ENCODE peak calls at places on chromosomes 13 and 19, in nine cellular contexts. P is A549; Q is GM12878; D is stimulated activated CD8-positive, alpha-beta memory T cell treated with anti-CD3 and anti-CD28 coated beads, Interleukin-4, amount 100 ng/mL, for 1 hour; H is RCC 7860; Y is AG10803; V is effector memory CD8-positive, alpha-beta T cell; U is NCI-H524 treated with DMSO at 0.1 percent for 48 hours; J is D341Med. T is an unnamed sample.

GRCh38 chr13:114124921-114125320 is 7.5 kb downstream of the RASA3 start:
- DNase-seq in P (no peak), Q (no peak), D (peak), H (peak), Y (peak), V (peak), U (no peak), J (no peak), T (no peak)

GRCh38 chr19:2587001-2587719 is 111.2 kb downstream of the GADD45B start:
- DNase-seq in P (no peak), Q (no peak), D (no peak), H (no peak), Y (no peak), V (no peak), U (no peak), J (no peak), T (no peak)

GRCh38 chr13:38979891-38980627 is 10.6 kb downstream of the STOML3 start:
- DNase-seq in P (no peak), Q (no peak), D (no peak), H (no peak), Y (peak), V (no peak), U (no peak), J (no peak), T (no peak)

GRCh38 chr19:39078436-39079200 is 5.5 kb upstream of the ACP7 start:
- DNase-seq in P (peak), Q (no peak), D (no peak), H (peak), Y (peak), V (no peak), U (no peak), J (no peak), T (no peak)

GRCh38 chr19:33678796-33679195 is 57.0 kb downstream of the CHST8 start:
- DNase-seq in P (no peak), Q (no peak), D (no peak), H (no peak), Y (no peak), V (no peak), U (peak), J (no peak), T (no peak)

GRCh38 chr13:78742659-78743058 is 83.7 kb upstream of the OBI1 start:
- DNase-seq in P (no peak), Q (no peak), D (no peak), H (no peak), Y (no peak), V (no peak), U (peak), J (no peak), T (no peak)

GRCh38 chr19:56670961-56671612 is 470 bp downstream of the ZNF835 start:
- DNase-seq in P (no peak), Q (no peak), D (no peak), H (no peak), Y (no peak), V (no peak), U (no peak), J (no peak), T (no peak)

GRCh38 chr19:5063873-5064645 is 95.1 kb downstream of the KDM4B start:
- DNase-seq in P (no peak), Q (no peak), D (no peak), H (no peak), Y (no peak), V (no peak), U (no peak), J (no peak), T (no peak)

GRCh38 chr19:3693030-3693925 is 7.0 kb downstream of the PIP5K1C start:
- DNase-seq in P (no peak), Q (no peak), D (no peak), H (no peak), Y (no peak), V (no peak), U (peak), J (peak), T (no peak)

GRCh38 chr13:35500071-35500595 is 23.6 kb upstream of the MAB21L1 start:
- DNase-seq in P (no peak), Q (no peak), D (no peak), H (no peak), Y (no peak), V (no peak), U (peak), J (no peak), T (no peak)

GRCh38 chr19:3190470-3190770 is 4.7 kb downstream of the NCLN start:
- DNase-seq in P (no peak), Q (no peak), D (no peak), H (no peak), Y (no peak), V (no peak), U (no peak), J (no peak), T (no peak)

GRCh38 chr19:17942582-17943283 is 9.9 kb downstream of the CCDC124 start:
- DNase-seq in P (no peak), Q (no peak), D (no peak), H (no peak), Y (no peak), V (no peak), U (no peak), J (no peak), T (peak)

GRCh38 chr13:87777395-87777794 is 106.2 kb downstream of the SLITRK5 start:
- DNase-seq in P (peak), Q (no peak), D (no peak), H (no peak), Y (no peak), V (no peak), U (no peak), J (no peak), T (no peak)

GRCh38 chr13:45747071-45747470 is 45.0 kb downstream of the CBY2 start:
- DNase-seq in P (no peak), Q (no peak), D (no peak), H (no peak), Y (no peak), V (no peak), U (no peak), J (no peak), T (no peak)

GRCh38 chr19:29941828-29942403 is at the start of gene URI1:
- DNase-seq in P (peak), Q (no peak), D (peak), H (peak), Y (peak), V (peak), U (peak), J (peak), T (peak)

GRCh38 chr19:5637971-5638370 is 15.1 kb downstream of the SAFB start:
- DNase-seq in P (no peak), Q (no peak), D (no peak), H (no peak), Y (peak), V (no peak), U (no peak), J (no peak), T (no peak)

GRCh38 chr13:92913840-92914239 is 312.8 kb upstream of the GPC6 start:
- DNase-seq in P (no peak), Q (no peak), D (no peak), H (no peak), Y (no peak), V (no peak), U (no peak), J (no peak), T (no peak)

GRCh38 chr19:18781885-18782527 is 9.1 kb downstream of the COMP start:
- DNase-seq in P (no peak), Q (no peak), D (no peak), H (no peak), Y (no peak), V (no peak), U (no peak), J (no peak), T (no peak)

GRCh38 chr19:51329411-51329810 is 12.5 kb downstream of the VSIG10L start:
- DNase-seq in P (no peak), Q (no peak), D (no peak), H (no peak), Y (no peak), V (no peak), U (no peak), J (no peak), T (no peak)

GRCh38 chr19:47613165-47614146 is 4.5 kb downstream of the BICRA start:
- DNase-seq in P (no peak), Q (no peak), D (no peak), H (no peak), Y (peak), V (no peak), U (no peak), J (no peak), T (peak)

GRCh38 chr13:77387607-77388200 is 60.8 kb upstream of the MYCBP2 start:
- DNase-seq in P (no peak), Q (no peak), D (no peak), H (no peak), Y (no peak), V (no peak), U (no peak), J (no peak), T (no peak)

GRCh38 chr19:40247178-40247577 is 20.7 kb upstream of the CCNP start:
- DNase-seq in P (no peak), Q (no peak), D (no peak), H (no peak), Y (no peak), V (no peak), U (no peak), J (no peak), T (no peak)

GRCh38 chr19:53961523-53962345 is 1.0 kb upstream of the CACNG8 start:
- DNase-seq in P (peak), Q (no peak), D (no peak), H (no peak), Y (no peak), V (no peak), U (no peak), J (no peak), T (no peak)

GRCh38 chr13:79287994-79288795 is 117.9 kb downstream of the RBM26 start:
- DNase-seq in P (no peak), Q (no peak), D (no peak), H (no peak), Y (no peak), V (no peak), U (no peak), J (no peak), T (no peak)

GRCh38 chr13:65868106-65868505 is 1362.0 kb downstream of the PCDH9 start:
- DNase-seq in P (no peak), Q (no peak), D (no peak), H (no peak), Y (no peak), V (no peak), U (no peak), J (no peak), T (no peak)

GRCh38 chr13:62085832-62086231 is 670.2 kb upstream of the PCDH20 start:
- DNase-seq in P (no peak), Q (no peak), D (no peak), H (no peak), Y (no peak), V (no peak), U (no peak), J (no peak), T (no peak)